ENCODE peak calls at places on chromosomes 2 and 18, in ten cellular contexts. L, R, G, U, V, D, I, P, X and F are unnamed samples.

GRCh38 chr2:20588918-20589871 is 61.7 kb downstream of the HS1BP3 start:
- DNase-seq in L (no peak), P (no peak), G (no peak), U (no peak), D (no peak), V (no peak), X (no peak), I (no peak), R (no peak), F (no peak)

GRCh38 chr2:84494070-84494469 is 22.2 kb upstream of the DNAH6 start:
- DNase-seq in V (no peak), L (no peak), I (no peak), U (no peak), P (no peak), G (peak), D (peak), X (no peak), R (no peak), F (peak)

GRCh38 chr2:54504866-54505265 is 48.7 kb downstream of the SPTBN1 start:
- DNase-seq in L (no peak), U (no peak), V (no peak), I (no peak), D (peak), X (no peak), P (no peak), G (peak), R (no peak), F (no peak)

GRCh38 chr2:39608690-39609457 is 56.8 kb upstream of the TMEM178A start:
- DNase-seq in P (no peak), D (no peak), G (no peak), R (no peak), I (no peak), V (no peak), L (no peak), U (no peak), X (no peak), F (peak)

GRCh38 chr18:74996055-74996454 is 212.9 kb downstream of the PTGR3 start:
- DNase-seq in U (no peak), P (no peak), R (no peak), L (no peak), V (no peak), I (no peak), X (no peak), G (no peak), D (no peak), F (no peak)

GRCh38 chr2:74188018-74188601 is 9.4 kb upstream of the MOB1A start:
- DNase-seq in X (no peak), G (peak), D (peak), P (no peak), R (no peak), L (peak), U (no peak), I (peak), V (no peak), F (peak)

GRCh38 chr2:121475811-121476571 is 54.7 kb upstream of the RNU4ATAC start:
- DNase-seq in L (no peak), I (no peak), V (no peak), R (no peak), X (no peak), D (peak), G (peak), P (no peak), U (no peak), F (no peak)

GRCh38 chr2:69309336-69310048 is 77.5 kb downstream of the GFPT1 start:
- DNase-seq in I (peak), R (no peak), P (no peak), G (peak), X (no peak), L (no peak), U (no peak), V (no peak), D (peak), F (peak)

GRCh38 chr2:36965751-36966369 is 476 bp downstream of the STRN start:
- DNase-seq in P (peak), G (no peak), R (peak), I (peak), V (peak), L (peak), X (no peak), D (peak), U (no peak), F (no peak)

GRCh38 chr2:12587729-12588522 is 128.8 kb upstream of the TRIB2 start:
- DNase-seq in V (no peak), G (peak), R (no peak), I (peak), P (peak), U (no peak), D (peak), X (no peak), L (no peak), F (peak)

GRCh38 chr2:217431577-217432269 is 571.1 kb downstream of the TNS1 start:
- DNase-seq in R (no peak), G (no peak), P (no peak), L (no peak), I (no peak), V (no peak), D (no peak), U (no peak), X (no peak), F (no peak)

GRCh38 chr2:113854970-113855740 is 34.7 kb upstream of the ACTR3 start:
- DNase-seq in G (no peak), U (no peak), I (no peak), D (no peak), V (no peak), R (no peak), L (no peak), X (no peak), P (no peak), F (no peak)

GRCh38 chr18:59021500-59021899 is 118.2 kb upstream of the SEC11C start:
- DNase-seq in X (no peak), V (no peak), G (no peak), I (no peak), P (no peak), R (no peak), U (no peak), D (no peak), L (no peak), F (no peak)

GRCh38 chr2:204705243-204705971 is 160.1 kb downstream of the PARD3B start:
- DNase-seq in R (no peak), V (no peak), L (no peak), I (peak), D (peak), X (no peak), P (no peak), G (peak), U (no peak), F (peak)

GRCh38 chr2:240511351-240512108 is 46.3 kb downstream of the ANKMY1 start:
- DNase-seq in L (peak), G (no peak), V (no peak), R (no peak), X (no peak), I (no peak), P (no peak), U (no peak), D (no peak), F (no peak)

GRCh38 chr18:44733754-44734465 is 53.2 kb downstream of the SETBP1 start:
- DNase-seq in P (no peak), I (no peak), G (peak), V (no peak), X (no peak), R (no peak), L (no peak), D (no peak), U (no peak), F (no peak)

GRCh38 chr2:190534310-190535118 is at the start of gene NEMP2:
- DNase-seq in V (peak), L (peak), U (peak), I (peak), P (peak), X (peak), R (peak), G (peak), D (peak), F (peak)

GRCh38 chr2:241598487-241598886 is 38.5 kb downstream of the THAP4 start:
- DNase-seq in R (no peak), V (no peak), P (no peak), D (no peak), I (peak), U (no peak), L (no peak), G (no peak), X (no peak), F (no peak)

GRCh38 chr18:50429207-50429948 is 54.5 kb downstream of the SKA1 start:
- DNase-seq in V (no peak), D (peak), R (peak), X (no peak), L (no peak), I (peak), U (no peak), P (no peak), G (peak), F (peak)